ENCODE peak calls at places on chromosomes 13 and 19, in four cellular contexts. R is heart left ventricle, J is heart right ventricle, Z is mucosa of descending colon. C is an unnamed sample. For H3K4me1, the result is how much of the 10 kb centered on the place peaks cover.

GRCh38 chr19:14505488-14506239 is 9.7 kb upstream of the GIPC1 start:
- DNase-seq in R (no peak), J (no peak), Z (peak), C (no peak)

GRCh38 chr13:44116562-44117315 is 237.0 kb downstream of the LACC1 start:
- DNase-seq in R (peak), J (peak), Z (no peak), C (no peak)

GRCh38 chr19:46596008-46596407 is 5.1 kb upstream of the CALM3 start:
- DNase-seq in R (no peak), J (no peak), Z (no peak), C (no peak)

GRCh38 chr13:50572129-50572528 is 271.4 kb downstream of the DLEU7 start:
- DNase-seq in R (no peak), J (no peak), Z (no peak), C (no peak)

GRCh38 chr19:48491793-48492123 is 19.9 kb downstream of the LMTK3 start:
- DNase-seq in R (no peak), J (no peak), Z (peak), C (no peak)

GRCh38 chr19:51338563-51339312 is 3.2 kb downstream of the VSIG10L start:
- DNase-seq in R (peak), J (peak), Z (peak), C (peak)

GRCh38 chr19:4976412-4977298 is 7.7 kb downstream of the KDM4B start:
- DNase-seq in R (peak), J (peak), Z (peak), C (peak)

GRCh38 chr19:48842744-48843162 is 6.5 kb upstream of the HSD17B14 start:
- DNase-seq in R (no peak), J (peak), Z (peak), C (peak)

GRCh38 chr13:95338905-95339304 is 37.7 kb upstream of the ABCC4 start:
- DNase-seq in R (no peak), J (no peak), Z (no peak), C (no peak)

GRCh38 chr19:49890349-49891311 is 6.1 kb downstream of the IL4I1 start:
- DNase-seq in R (no peak), J (no peak), Z (peak), C (peak)

GRCh38 chr19:18881491-18881890 is 14.5 kb downstream of the CERS1 start:
- DNase-seq in R (no peak), J (no peak), Z (no peak), C (no peak)

GRCh38 chr19:39802958-39803357 is 24.3 kb downstream of the LEUTX start:
- DNase-seq in R (no peak), J (no peak), Z (no peak), C (no peak)

GRCh38 chr19:13652810-13653590 is 111.3 kb upstream of the MRI1 start:
- DNase-seq in R (no peak), J (no peak), Z (no peak), C (no peak)

GRCh38 chr19:6649189-6649588 is 20.8 kb downstream of the TNFSF14 start:
- DNase-seq in R (no peak), J (no peak), Z (no peak), C (no peak)

GRCh38 chr19:41807176-41807575 is 10.8 kb downstream of the CEACAM3 start:
- DNase-seq in R (no peak), J (no peak), Z (no peak), C (no peak)

GRCh38 chr19:10431254-10431942 is 11.1 kb downstream of the PDE4A start:
- DNase-seq in R (no peak), J (no peak), Z (peak), C (no peak)

GRCh38 chr19:2488405-2488941 is 12.5 kb downstream of the GADD45B start:
- DNase-seq in R (no peak), J (no peak), Z (peak), C (no peak)

GRCh38 chr13:73171926-73172325 is 113.1 kb downstream of the KLF5 start:
- DNase-seq in R (no peak), J (no peak), Z (no peak), C (no peak)

GRCh38 chr13:73997964-73998363 is 136.2 kb downstream of the KLF12 start:
- DNase-seq in R (no peak), J (no peak), Z (no peak), C (no peak)

GRCh38 chr13:73740681-73741080 is 393.5 kb downstream of the KLF12 start:
- DNase-seq in R (no peak), J (peak), Z (no peak), C (no peak)

GRCh38 chr13:41925014-41925413 is 35.9 kb downstream of the VWA8 start:
- DNase-seq in R (no peak), J (no peak), Z (no peak), C (no peak)

GRCh38 chr19:55088543-55089265 is 13.0 kb downstream of the EPS8L1 start:
- DNase-seq in R (peak), J (peak), Z (peak), C (peak)

GRCh38 chr13:32045963-32046785 is 14.6 kb downstream of the FRY start:
- DNase-seq in R (no peak), J (no peak), Z (peak), C (no peak)

GRCh38 chr19:38562096-38562495 is 55.7 kb downstream of the MAP4K1 start:
- DNase-seq in R (no peak), J (no peak), Z (no peak), C (no peak)

GRCh38 chr13:21615427-21615826 is 11.5 kb upstream of the MICU2 start:
- DNase-seq in R (no peak), J (no peak), Z (no peak), C (no peak)

GRCh38 chr19:29876414-29876813 is 64.6 kb downstream of the CCNE1 start:
- DNase-seq in R (no peak), J (no peak), Z (no peak), C (no peak)

GRCh38 chr19:19549804-19550453 is 11.9 kb downstream of the CILP2 start:
- DNase-seq in R (no peak), J (no peak), Z (no peak), C (no peak)

GRCh38 chr19:38792250-38793111 is 3.5 kb downstream of the LGALS7B start:
- DNase-seq in R (peak), J (no peak), Z (peak), C (no peak)

GRCh38 chr19:2983351-2984195 is 6.2 kb downstream of the TLE6 start:
- DNase-seq in R (peak), J (peak), Z (no peak), C (peak)

GRCh38 chr19:1093330-1093729 is 1.8 kb downstream of the POLR2E start:
- DNase-seq in R (no peak), J (no peak), Z (no peak), C (no peak)
- H3K4me1 ChIP-seq in R (under half), J (under half), Z (under half), C (under half)

GRCh38 chr13:105994340-105994739 is 541.1 kb downstream of the EFNB2 start:
- DNase-seq in R (no peak), J (no peak), Z (no peak), C (no peak)

GRCh38 chr13:105991131-105991530 is 544.3 kb downstream of the EFNB2 start:
- DNase-seq in R (no peak), J (no peak), Z (no peak), C (no peak)

GRCh38 chr13:105996391-105997028 is 539.0 kb downstream of the EFNB2 start:
- DNase-seq in R (no peak), J (no peak), Z (no peak), C (no peak)

GRCh38 chr13:105990256-105990958 is 545.1 kb downstream of the EFNB2 start:
- DNase-seq in R (no peak), J (no peak), Z (no peak), C (no peak)

DNA sequence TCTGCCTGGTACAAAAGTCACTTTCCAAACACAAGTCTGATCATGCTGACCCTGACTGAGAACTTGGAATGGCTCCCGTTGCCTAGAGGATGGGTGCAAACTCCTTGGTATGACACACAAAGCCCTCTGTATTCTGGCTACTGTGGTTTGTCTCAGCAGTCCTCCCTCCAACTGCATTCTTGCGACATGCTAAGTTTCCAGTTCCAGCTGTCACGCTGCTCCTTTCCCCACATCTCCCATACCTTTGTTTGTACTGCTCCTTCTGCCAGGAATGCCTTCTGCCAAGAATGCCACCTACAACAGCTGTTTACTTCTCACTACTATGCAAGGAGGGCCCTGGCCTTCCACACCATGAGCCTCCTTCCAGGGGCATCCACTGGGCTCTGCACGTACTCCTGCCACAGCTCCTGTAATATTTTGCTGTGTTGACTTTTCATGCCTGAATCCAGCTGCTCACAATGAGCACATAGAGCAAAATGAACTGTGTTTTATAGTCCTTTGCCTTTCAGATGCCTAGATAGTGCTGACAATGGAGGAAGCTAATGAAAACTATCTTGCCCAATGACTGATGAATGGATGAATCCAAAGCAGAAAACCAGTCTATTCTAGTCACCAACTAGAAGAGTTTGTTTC is 543.7 kb downstream of the EFNB2 start:
- DNase-seq in R (no peak), J (no peak), Z (no peak), C (no peak)
- TF ChIP-seq CTCF in R (no peak), J (no peak), Z (no peak), C (no peak)

GRCh38 chr13:27599096-27599495 is 21.2 kb downstream of the LNX2 start:
- DNase-seq in R (no peak), J (no peak), Z (no peak), C (no peak)

GRCh38 chr13:27601208-27601607 is 19.1 kb downstream of the LNX2 start:
- DNase-seq in R (no peak), J (no peak), Z (no peak), C (no peak)

GRCh38 chr13:27599845-27600553 is 20.3 kb downstream of the LNX2 start:
- DNase-seq in R (peak), J (no peak), Z (no peak), C (no peak)

GRCh38 chr13:27600712-27601111 is 19.6 kb downstream of the LNX2 start:
- DNase-seq in R (no peak), J (no peak), Z (no peak), C (no peak)

GRCh38 chr13:27601771-27602170 is 18.6 kb downstream of the LNX2 start:
- DNase-seq in R (no peak), J (no peak), Z (no peak), C (no peak)
- H3K4me1 ChIP-seq in R (under half), J (under half), Z (under half), C (under half)

GRCh38 chr13:75968103-75968838 is 332.1 kb downstream of the LMO7 start:
- DNase-seq in R (no peak), J (no peak), Z (no peak), C (no peak)
- TF ChIP-seq CTCF in R (no peak), J (no peak), Z (no peak), C (no peak)

GRCh38 chr13:30872685-30873443 is 33.2 kb upstream of the MEDAG start:
- DNase-seq in R (peak), J (peak), Z (peak), C (peak)

GRCh38 chr13:30873519-30873918 is 32.6 kb upstream of the MEDAG start:
- DNase-seq in R (no peak), J (no peak), Z (no peak), C (no peak)

GRCh38 chr13:30870916-30871712 is 35.0 kb upstream of the MEDAG start:
- DNase-seq in R (no peak), J (no peak), Z (no peak), C (no peak)

GRCh38 chr13:30871713-30872029 is 34.4 kb upstream of the MEDAG start:
- DNase-seq in R (no peak), J (no peak), Z (no peak), C (no peak)

DNA sequence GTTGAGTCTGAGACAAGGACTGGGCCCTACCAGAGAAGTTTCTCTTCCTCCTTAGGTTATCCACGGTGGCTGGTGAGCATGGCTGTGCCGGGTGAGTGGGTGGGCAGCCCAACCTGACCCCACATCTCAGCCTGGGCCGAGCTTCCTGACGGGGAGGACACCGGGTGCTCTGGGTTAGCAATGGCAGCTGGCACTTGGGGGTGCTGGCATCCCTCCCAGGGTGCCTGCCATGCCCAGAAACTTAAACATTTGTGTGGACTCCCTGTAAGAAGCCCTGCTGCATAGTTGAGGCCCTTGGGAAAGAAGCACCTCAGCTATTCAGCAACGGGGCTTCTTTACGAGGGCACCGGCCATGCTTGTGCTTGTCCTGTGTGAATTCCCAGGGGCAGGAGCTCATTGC is 33.9 kb upstream of the MEDAG start:
- DNase-seq in R (no peak), J (no peak), Z (no peak), C (no peak)
- H3K4me1 ChIP-seq in R (under half), J (under half), Z (under half), C (under half)

DNA sequence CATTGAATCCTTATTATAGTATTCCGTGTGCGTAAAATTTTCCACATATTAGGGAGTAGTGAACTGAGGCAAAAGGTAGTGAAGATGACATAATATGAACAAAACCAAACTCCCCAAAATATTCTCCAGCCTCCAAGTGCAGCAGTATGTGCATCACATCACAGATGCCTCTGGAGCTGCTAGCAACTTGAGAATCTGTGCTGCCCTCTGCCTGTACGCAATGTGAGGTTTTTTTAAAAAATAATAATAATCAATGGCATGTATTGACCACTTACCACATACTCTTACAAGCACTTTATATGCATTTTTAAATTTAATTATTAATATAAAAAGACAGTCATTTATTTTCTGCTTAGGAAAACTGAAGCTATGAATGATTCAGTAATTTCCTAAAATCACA is 583.0 kb upstream of the SPRY2 start:
- DNase-seq in R (no peak), J (no peak), Z (no peak), C (no peak)
- TF ChIP-seq CTCF in R (no peak), J (peak), Z (no peak), C (no peak)

GRCh38 chr13:98576215-98576945 is 527 bp downstream of the STK24 start:
- DNase-seq in R (peak), J (peak), Z (peak), C (peak)

GRCh38 chr13:98575009-98575866 is 1.7 kb downstream of the STK24 start:
- DNase-seq in R (no peak), J (no peak), Z (no peak), C (no peak)

GRCh38 chr13:98570929-98571372 is 6.0 kb downstream of the STK24 start:
- DNase-seq in R (no peak), J (no peak), Z (peak), C (peak)

GRCh38 chr13:98575876-98576214 is 1.1 kb downstream of the STK24 start:
- DNase-seq in R (no peak), J (no peak), Z (no peak), C (no peak)

GRCh38 chr13:98571955-98572662 is 4.8 kb downstream of the STK24 start:
- DNase-seq in R (peak), J (no peak), Z (peak), C (no peak)
- H3K4me1 ChIP-seq in R (half or more), J (half or more), Z (half or more), C (under half)

GRCh38 chr13:100644328-100644727 is 30.3 kb downstream of the TMTC4 start:
- DNase-seq in R (no peak), J (no peak), Z (no peak), C (no peak)

GRCh38 chr13:100648354-100648753 is 26.2 kb downstream of the TMTC4 start:
- DNase-seq in R (no peak), J (no peak), Z (no peak), C (no peak)

GRCh38 chr13:100646871-100647270 is 27.7 kb downstream of the TMTC4 start:
- DNase-seq in R (no peak), J (no peak), Z (no peak), C (no peak)

GRCh38 chr13:100645382-100645781 is 29.2 kb downstream of the TMTC4 start:
- DNase-seq in R (no peak), J (no peak), Z (no peak), C (no peak)

GRCh38 chr13:100646030-100646673 is 28.4 kb downstream of the TMTC4 start:
- DNase-seq in R (no peak), J (no peak), Z (peak), C (no peak)
- TF ChIP-seq CTCF in R (no peak), J (peak), Z (no peak), C (no peak)

C was measured in ovary.